ENCODE peak calls at places on chromosomes 16 and 17, in ten cellular contexts. K is adrenal gland, N is cardiac muscle cell, E is foreskin fibroblast, X is colonic mucosa, L is tibial artery, T is body of pancreas, C is IMR-90, Y is mucosa of descending colon, B is psoas muscle. I is an unnamed sample.

GRCh38 chr17:40345161-40346034 is 19.1 kb downstream of the GJD3 start:
- DNase-seq in K (no peak), N (peak; percentile 81), E (no peak), X (peak; percentile 94), L (peak; percentile 90), T (peak; percentile 86), C (peak; percentile 51), Y (peak; percentile 93), B (peak; percentile 74), I (no peak)

GRCh38 chr16:85872666-85873561 is 26.0 kb upstream of the IRF8 start:
- DNase-seq in K (no peak), N (no peak), E (no peak), X (peak; percentile 19), L (peak; percentile 77), T (no peak), C (no peak), Y (no peak), B (no peak), I (no peak)

GRCh38 chr17:45016823-45017222 is 34.6 kb downstream of the DCAKD start:
- DNase-seq in K (no peak), N (no peak), E (no peak), X (no peak), L (no peak), T (no peak), C (no peak), Y (no peak), B (no peak), I (no peak)

GRCh38 chr17:15944720-15945492 is at the start of gene ADORA2B:
- DNase-seq in K (peak; percentile 67), N (peak; percentile 89), E (peak; percentile 75), X (peak; percentile 75), L (no peak), T (peak; percentile 65), C (peak; percentile 71), Y (peak; percentile 78), B (peak; percentile 66), I (no peak)

GRCh38 chr17:81794509-81794908 is 9.4 kb upstream of the GCGR start:
- DNase-seq in K (no peak), N (peak; percentile 20), E (peak; percentile 26), X (peak; percentile 63), L (no peak), T (no peak), C (no peak), Y (peak; percentile 54), B (no peak), I (no peak)

GRCh38 chr17:45305532-45306087 is 11.2 kb downstream of the MAP3K14 start:
- DNase-seq in K (no peak), N (peak; percentile 65), E (no peak), X (no peak), L (no peak), T (no peak), C (peak; percentile 74), Y (peak; percentile 4), B (no peak), I (no peak)

GRCh38 chr16:30183961-30184429 is 593 bp downstream of the CORO1A start:
- DNase-seq in K (no peak), N (no peak), E (no peak), X (peak; percentile 44), L (no peak), T (peak; percentile 17), C (no peak), Y (peak; percentile 88), B (peak; percentile 23), I (no peak)

GRCh38 chr17:49935526-49936210 is 33.3 kb upstream of the DLX4 start:
- DNase-seq in K (no peak), N (no peak), E (no peak), X (no peak), L (no peak), T (no peak), C (no peak), Y (no peak), B (no peak), I (no peak)

GRCh38 chr17:81429353-81429774 is 34.1 kb downstream of the BAHCC1 start:
- DNase-seq in K (peak; percentile 90), N (peak; percentile 87), E (peak; percentile 65), X (peak; percentile 86), L (peak; percentile 93), T (peak; percentile 93), C (peak; percentile 67), Y (peak; percentile 80), B (peak; percentile 79), I (peak; percentile 47)

GRCh38 chr16:76668207-76668725 is 391.1 kb downstream of the CNTNAP4 start:
- DNase-seq in K (no peak), N (no peak), E (no peak), X (no peak), L (no peak), T (no peak), C (no peak), Y (no peak), B (no peak), I (no peak)
- TF ChIP-seq CTCF in K (no peak), N (no peak), E (no peak), X (no peak), L (no peak), T (no peak), C (no peak), Y (no peak), B (no peak), I (no peak)

GRCh38 chr16:5257462-5257861 is 159.9 kb upstream of the EEF2KMT start:
- DNase-seq in K (no peak), N (no peak), E (no peak), X (no peak), L (no peak), T (no peak), C (no peak), Y (no peak), B (no peak), I (no peak)
- TF ChIP-seq CTCF in K (no peak), N (no peak), E (no peak), X (no peak), L (no peak), T (no peak), C (no peak), Y (no peak), B (no peak), I (no peak)

GRCh38 chr17:72175263-72175662 is 54.4 kb downstream of the SOX9 start:
- DNase-seq in K (no peak), N (no peak), E (no peak), X (peak; percentile 40), L (no peak), T (peak; percentile 36), C (no peak), Y (no peak), B (no peak), I (no peak)

GRCh38 chr17:72169823-72170222 is 49.0 kb downstream of the SOX9 start:
- DNase-seq in K (no peak), N (no peak), E (no peak), X (no peak), L (no peak), T (no peak), C (no peak), Y (no peak), B (no peak), I (no peak)

GRCh38 chr17:72173475-72174116 is 52.8 kb downstream of the SOX9 start:
- DNase-seq in K (no peak), N (no peak), E (no peak), X (no peak), L (no peak), T (peak; percentile 44), C (peak; percentile 31), Y (no peak), B (no peak), I (no peak)

GRCh38 chr17:72175787-72176515 is 55.1 kb downstream of the SOX9 start:
- DNase-seq in K (no peak), N (no peak), E (no peak), X (no peak), L (no peak), T (peak; percentile 56), C (peak; percentile 55), Y (no peak), B (peak; percentile 30), I (no peak)

GRCh38 chr17:72171703-72172670 is 51.2 kb downstream of the SOX9 start:
- DNase-seq in K (peak; percentile 51), N (no peak), E (no peak), X (no peak), L (no peak), T (no peak), C (no peak), Y (no peak), B (no peak), I (no peak)
- TF ChIP-seq CTCF in K (no peak), N (no peak), E (no peak), X (no peak), L (no peak), T (no peak), C (no peak), Y (no peak), B (no peak), I (no peak)

GRCh38 chr16:82630688-82631087 is 3.9 kb downstream of the CDH13 start:
- DNase-seq in K (no peak), N (peak; percentile 51), E (no peak), X (no peak), L (no peak), T (no peak), C (peak; percentile 60), Y (no peak), B (no peak), I (no peak)

GRCh38 chr16:82633964-82634600 is 7.3 kb downstream of the CDH13 start:
- DNase-seq in K (no peak), N (peak; percentile 64), E (no peak), X (peak; percentile 38), L (peak; percentile 73), T (no peak), C (peak; percentile 46), Y (peak; percentile 55), B (peak; percentile 55), I (no peak)

GRCh38 chr16:82630219-82630618 is 3.5 kb downstream of the CDH13 start:
- DNase-seq in K (no peak), N (no peak), E (no peak), X (no peak), L (no peak), T (no peak), C (peak; percentile 68), Y (no peak), B (no peak), I (no peak)

GRCh38 chr16:82629441-82630027 is 2.8 kb downstream of the CDH13 start:
- DNase-seq in K (no peak), N (peak; percentile 61), E (no peak), X (no peak), L (no peak), T (no peak), C (peak; percentile 34), Y (no peak), B (no peak), I (no peak)

DNA sequence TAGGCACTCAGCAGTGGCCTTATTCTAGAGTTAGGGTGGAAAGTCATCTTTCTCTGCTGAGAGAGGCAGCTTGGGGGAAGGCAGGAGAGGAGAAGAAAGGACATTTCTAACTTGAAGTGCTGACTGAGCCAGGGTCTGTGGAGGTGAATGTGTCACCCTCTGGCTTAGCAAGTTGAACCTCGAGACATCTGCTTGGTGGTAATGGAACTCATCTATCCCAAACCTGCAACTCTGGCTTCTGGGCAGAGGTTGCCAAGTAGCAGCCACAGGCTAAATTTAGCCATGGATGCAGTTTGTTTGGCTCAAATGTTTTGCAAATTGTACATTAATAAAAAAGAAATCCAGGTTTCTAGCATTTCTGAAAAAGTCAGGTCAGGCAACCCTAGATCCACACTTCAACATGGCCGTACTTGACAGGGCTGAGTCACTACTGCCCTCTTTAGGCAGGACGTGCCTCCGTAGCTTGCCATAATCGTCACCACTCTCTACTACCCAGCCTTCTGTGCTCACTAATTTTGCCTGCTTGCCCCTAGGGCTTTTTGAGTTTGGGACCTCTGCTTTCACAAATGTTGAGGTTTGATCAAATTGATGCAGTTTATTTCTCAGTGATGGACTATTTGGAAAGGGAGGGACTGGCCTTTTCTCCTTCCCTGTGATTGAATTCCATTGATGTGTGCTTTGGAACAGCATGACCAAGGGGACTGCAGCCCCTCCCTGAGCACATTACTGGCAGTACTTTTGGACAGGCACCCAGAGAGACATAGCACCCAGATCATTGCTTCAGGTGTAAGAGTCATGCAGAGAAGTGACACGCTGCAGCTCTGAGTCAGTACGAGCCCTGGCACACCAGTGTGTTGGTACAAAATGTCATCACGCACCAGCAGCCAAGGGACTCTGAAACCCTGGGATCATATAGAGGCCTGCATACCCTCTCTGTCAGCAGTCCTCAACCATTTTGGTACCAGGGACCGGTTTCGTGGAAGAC is 5.2 kb downstream of the CDH13 start:
- DNase-seq in K (no peak), N (no peak), E (no peak), X (no peak), L (no peak), T (no peak), C (peak; percentile 33), Y (no peak), B (peak; percentile 20), I (no peak)
- TF ChIP-seq CTCF in K (no peak), N (peak; percentile 38), E (peak; percentile 12), X (no peak), L (no peak), T (no peak), C (peak; percentile 30), Y (no peak), B (peak; percentile 29), I (peak; percentile 23)

I was measured in AG09319.